ENCODE peak calls at places on chromosomes 7 and 10, in five cellular contexts. G is heart right ventricle, A is lower lobe of right lung, O is hepatocyte, B is MM.1S. P is an unnamed sample.

GRCh38 chr10:12448729-12449391 is 99.5 kb downstream of the CAMK1D start:
- DNase-seq in O (no peak), G (no peak), A (no peak), B (peak; percentile 73), P (no peak)

GRCh38 chr7:24834150-24834798 is 77.0 kb upstream of the GSDME start:
- DNase-seq in B (no peak), O (no peak), G (no peak), A (peak; percentile 56), P (peak; percentile 22)

GRCh38 chr7:47153076-47153475 is 428.8 kb downstream of the TNS3 start:
- DNase-seq in B (no peak), O (peak; percentile 70), A (no peak), G (peak; percentile 62), P (peak; percentile 44)

GRCh38 chr7:94190599-94191061 is 186.5 kb upstream of the BET1 start:
- DNase-seq in G (peak; percentile 9), A (no peak), O (peak; percentile 50), B (no peak), P (no peak)

GRCh38 chr7:36653011-36653670 is 71.2 kb downstream of the AOAH start:
- DNase-seq in G (no peak), B (no peak), O (no peak), A (no peak), P (no peak)

GRCh38 chr7:95545007-95545615 is 51.2 kb downstream of the PDK4 start:
- DNase-seq in O (peak; percentile 82), A (no peak), G (peak; percentile 69), B (peak; percentile 19), P (peak; percentile 79)

GRCh38 chr10:6763417-6763816 is 183.3 kb upstream of the PRKCQ start:
- DNase-seq in A (no peak), G (no peak), B (no peak), O (no peak), P (no peak)

GRCh38 chr7:2640858-2641257 is 9.1 kb downstream of the TTYH3 start:
- DNase-seq in B (no peak), O (no peak), G (no peak), A (no peak), P (no peak)

GRCh38 chr10:132554991-132555647 is 17.5 kb downstream of the INPP5A start:
- DNase-seq in B (no peak), G (peak; percentile 61), O (no peak), A (peak; percentile 79), P (peak; percentile 19)

GRCh38 chr10:78953124-78954008 is 115.4 kb upstream of the ZMIZ1 start:
- DNase-seq in B (no peak), G (peak; percentile 41), O (no peak), A (no peak), P (no peak)

GRCh38 chr10:74371696-74372095 is 220.7 kb downstream of the ADK start:
- DNase-seq in B (no peak), A (no peak), O (no peak), G (no peak), P (no peak)

GRCh38 chr10:124701881-124702656 is 42.1 kb downstream of the FAM53B start:
- DNase-seq in O (no peak), A (no peak), B (peak; percentile 61), G (no peak), P (no peak)

GRCh38 chr10:31942892-31943291 is 14.3 kb upstream of the ARHGAP12 start:
- DNase-seq in O (peak; percentile 69), A (no peak), G (no peak), B (no peak), P (no peak)

GRCh38 chr10:124354411-124355382 is 64.0 kb downstream of the OAT start:
- DNase-seq in O (peak; percentile 72), A (peak; percentile 70), G (peak; percentile 32), B (peak; percentile 48), P (peak; percentile 59)

GRCh38 chr10:12327074-12327473 is 22.3 kb upstream of the CAMK1D start:
- DNase-seq in O (no peak), G (no peak), B (no peak), A (no peak), P (no peak)

GRCh38 chr10:124568858-124569622 is 107.4 kb downstream of the LHPP start:
- DNase-seq in O (no peak), A (peak; percentile 37), B (no peak), G (no peak), P (no peak)

GRCh38 chr10:110395350-110396283 is 90.9 kb upstream of the SMNDC1 start:
- DNase-seq in B (peak; percentile 99), G (peak; percentile 58), A (no peak), O (peak; percentile 90), P (peak; percentile 91)

GRCh38 chr10:113084031-113084430 is 134.0 kb downstream of the TCF7L2 start:
- DNase-seq in A (no peak), G (no peak), O (no peak), B (no peak), P (no peak)

GRCh38 chr7:98788921-98789320 is 80.9 kb downstream of the TMEM130 start:
- DNase-seq in B (no peak), G (no peak), O (no peak), A (no peak), P (no peak)

GRCh38 chr10:61897671-61898434 is 3.6 kb upstream of the ARID5B start:
- DNase-seq in G (peak; percentile 38), B (peak; percentile 86), O (peak; percentile 73), A (peak; percentile 56), P (no peak)

GRCh38 chr7:80954181-80954580 is 35.3 kb upstream of the SEMA3C start:
- DNase-seq in A (no peak), B (no peak), G (no peak), O (no peak), P (no peak)

GRCh38 chr7:28042721-28043120 is 137.9 kb downstream of the JAZF1 start:
- DNase-seq in G (no peak), B (no peak), A (no peak), O (no peak), P (no peak)

GRCh38 chr7:28038175-28038855 is 142.3 kb downstream of the JAZF1 start:
- DNase-seq in G (no peak), O (no peak), B (no peak), A (no peak), P (no peak)

GRCh38 chr7:28045592-28045991 is 135.0 kb downstream of the JAZF1 start:
- DNase-seq in G (no peak), O (no peak), B (no peak), A (no peak), P (no peak)

GRCh38 chr7:28044825-28045224 is 135.8 kb downstream of the JAZF1 start:
- DNase-seq in G (no peak), A (no peak), B (no peak), O (no peak), P (no peak)

DNA sequence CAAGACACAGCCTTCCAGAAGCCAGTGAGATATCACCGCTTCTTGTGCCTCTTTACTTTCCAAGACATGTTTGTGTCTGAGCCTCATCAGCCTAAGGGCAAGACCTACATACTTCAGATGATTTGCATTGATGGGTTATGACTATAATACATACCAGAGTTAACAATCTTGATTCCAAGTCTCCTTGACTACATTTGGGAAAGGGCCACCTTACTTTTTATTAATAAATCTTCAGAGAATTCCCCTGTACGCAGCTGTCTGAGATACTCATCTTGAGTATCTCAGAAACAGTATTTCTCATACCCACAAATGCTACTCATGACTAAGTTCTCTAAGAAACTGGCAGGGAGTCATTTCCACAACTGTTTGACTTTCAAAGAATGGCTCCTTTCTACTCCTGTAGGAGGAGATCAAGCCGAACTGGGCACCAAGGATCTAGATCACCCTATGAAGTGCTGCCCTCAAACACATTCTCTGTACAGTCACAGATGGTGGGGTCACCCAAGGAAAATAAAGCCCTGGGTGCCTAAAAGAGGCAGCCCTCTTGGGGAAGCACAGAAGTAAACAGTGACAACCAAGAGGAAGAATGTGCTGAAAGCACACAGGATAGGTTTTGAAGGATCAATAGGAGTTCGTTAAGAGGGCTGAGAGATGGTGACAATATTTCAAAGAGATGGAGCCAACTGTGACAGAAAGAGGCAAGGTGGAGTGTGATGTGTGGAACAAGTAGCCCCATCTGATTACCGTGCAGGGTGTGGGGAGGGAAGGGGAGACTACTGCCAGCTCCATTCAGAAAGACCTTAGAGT is 138.9 kb downstream of the JAZF1 start:
- DNase-seq in O (no peak), B (no peak), G (no peak), A (no peak), P (no peak)
- H3K4me3 ChIP-seq in O (no peak overlapping the region), B (no peak overlapping the region), G (no peak overlapping the region), A (no peak overlapping the region), P (no peak overlapping the region)

DNA sequence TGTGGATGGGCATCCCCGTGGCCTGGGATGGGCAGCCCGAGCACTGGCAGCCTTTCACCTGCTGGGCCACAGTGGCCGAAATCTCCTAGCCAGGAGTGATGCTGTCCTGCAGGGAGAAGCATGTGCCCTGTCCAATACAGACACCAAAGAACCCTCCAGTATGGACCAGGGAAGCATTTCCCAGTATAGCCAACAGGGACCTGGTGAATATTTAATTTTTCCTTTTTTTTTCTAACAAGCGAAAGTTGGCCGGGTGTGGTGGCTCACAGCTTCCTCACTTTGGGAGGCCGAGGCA is 11.0 kb downstream of the IMPDH1 start:
- DNase-seq in A (no peak), B (no peak), G (no peak), O (no peak), P (no peak)
- TF ChIP-seq CTCF in A (no peak), B (no peak), G (no peak), O (no peak), P (no peak)

GRCh38 chr10:93465806-93466675 is 16.1 kb downstream of the MYOF start:
- DNase-seq in G (peak; percentile 87), O (peak; percentile 70), A (peak; percentile 83), B (no peak), P (peak; percentile 81)
- H3K4me3 ChIP-seq in G (no peak overlapping the region), O (no peak overlapping the region), A (no peak overlapping the region), B (no peak overlapping the region), P (no peak overlapping the region)

DNA sequence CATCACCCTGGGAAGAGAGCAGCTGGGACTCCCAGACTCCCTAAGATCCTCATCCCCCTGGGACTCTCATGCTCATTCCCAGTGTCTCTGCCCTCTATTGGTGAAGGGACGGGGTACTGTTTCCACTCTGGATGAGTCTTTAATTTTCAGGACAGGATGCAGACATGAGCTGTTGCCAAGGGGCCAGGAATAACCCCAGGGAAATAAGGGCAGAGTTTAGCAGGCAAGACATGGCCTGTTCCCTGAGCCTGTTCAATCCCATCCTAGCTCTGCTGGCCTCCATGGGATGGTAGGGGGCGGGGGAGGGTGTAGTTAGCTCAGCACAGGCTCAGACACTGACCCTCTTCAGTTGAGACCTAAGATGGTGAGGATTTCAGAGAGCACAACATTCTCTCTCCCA is 14.0 kb downstream of the C10orf105 start:
- DNase-seq in B (no peak), A (no peak), G (no peak), O (no peak), P (no peak)
- TF ChIP-seq CTCF in B (no peak), A (no peak), G (no peak), O (no peak), P (no peak)

DNA sequence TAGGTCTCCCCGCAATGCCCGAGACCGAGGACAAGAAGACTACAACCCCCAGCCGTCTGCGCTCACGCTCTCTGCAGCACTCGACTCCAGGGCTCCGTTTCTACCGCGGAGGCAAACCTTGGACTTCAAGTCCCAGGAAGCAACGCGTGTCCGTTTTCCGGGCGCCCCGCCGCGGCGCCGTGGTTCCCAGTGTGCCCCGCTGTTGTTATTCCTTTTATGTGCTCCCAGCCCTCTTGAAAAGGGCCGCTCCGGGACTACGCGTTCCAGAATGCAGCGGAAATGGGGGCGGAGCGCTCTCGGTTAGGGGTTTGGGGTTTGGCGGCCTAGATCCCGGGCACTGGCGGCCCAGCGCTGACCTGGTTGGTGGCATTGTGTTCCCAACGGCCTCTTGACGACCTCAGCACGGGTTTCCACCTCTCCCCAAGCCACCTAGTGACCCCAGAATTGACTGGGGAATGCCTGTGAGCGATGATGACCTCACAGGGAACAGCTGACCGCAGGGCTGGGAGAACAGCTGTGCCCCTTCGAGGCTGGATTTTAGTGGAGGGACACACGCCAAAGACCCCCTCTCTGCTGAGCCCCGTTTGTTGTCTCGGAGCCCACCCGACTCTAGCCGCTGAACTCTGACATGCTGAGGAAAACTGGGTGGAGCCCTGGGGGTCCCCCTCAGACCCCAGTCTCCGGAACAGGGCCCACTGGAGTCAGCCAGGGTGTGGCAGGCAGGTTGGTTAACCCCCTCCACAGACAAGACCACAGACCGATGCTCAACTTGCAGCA is 480 bp upstream of the CDK5 start:
- DNase-seq in G (peak; percentile 99), A (peak; percentile 99), B (peak; percentile 100), O (peak; percentile 99), P (peak; percentile 97)
- H3K4me3 ChIP-seq in G (peak overlapping the region; percentile 22), A (peak overlapping the region; percentile 72), B (peak overlapping the region; percentile 87), O (peak overlapping the region; percentile 94), P (peak overlapping the region; percentile 36)